ENCODE peak calls at places on chromosomes 7 and 10, in four cellular contexts. M, H, Q and U are unnamed samples.

GRCh38 chr7:156460861-156461632 is 179.5 kb upstream of the RNF32 start:
- DNase-seq in M (no peak), H (no peak), Q (no peak), U (no peak)

GRCh38 chr7:98802088-98802780 is 67.6 kb downstream of the TMEM130 start:
- DNase-seq in M (peak), H (peak), Q (peak), U (peak)

GRCh38 chr7:138773817-138774216 is 24.0 kb upstream of the TMEM213 start:
- DNase-seq in M (no peak), H (no peak), Q (peak), U (peak)

GRCh38 chr7:148367701-148368475 is 222.7 kb upstream of the C7orf33 start:
- DNase-seq in M (no peak), H (no peak), Q (no peak), U (no peak)

GRCh38 chr7:92669616-92670153 is 79.5 kb upstream of the FAM133B start:
- DNase-seq in M (no peak), H (no peak), Q (no peak), U (no peak)

GRCh38 chr7:150503155-150503554 is 11.5 kb upstream of the GIMAP7 start:
- DNase-seq in M (no peak), H (no peak), Q (no peak), U (no peak)

GRCh38 chr10:132457328-132458070 is 60.5 kb downstream of the PWWP2B start:
- DNase-seq in M (no peak), H (no peak), Q (peak), U (no peak)

GRCh38 chr7:81606078-81606863 is 163.6 kb downstream of the HGF start:
- DNase-seq in M (no peak), H (no peak), Q (no peak), U (no peak)

GRCh38 chr7:152522551-152522950 is 86.7 kb upstream of the KMT2C start:
- DNase-seq in M (no peak), H (no peak), Q (no peak), U (no peak)

GRCh38 chr10:110535958-110536891 is 31.3 kb upstream of the SMC3 start:
- DNase-seq in M (peak), H (no peak), Q (peak), U (peak)
- TF ChIP-seq CTCF in M (peak), H (no peak), Q (no peak), U (no peak)

GRCh38 chr7:20343211-20343610 is 12.5 kb downstream of the ITGB8 start:
- DNase-seq in M (no peak), H (no peak), Q (no peak), U (no peak)
- TF ChIP-seq CTCF in M (peak), H (peak), Q (no peak), U (no peak)

DNA sequence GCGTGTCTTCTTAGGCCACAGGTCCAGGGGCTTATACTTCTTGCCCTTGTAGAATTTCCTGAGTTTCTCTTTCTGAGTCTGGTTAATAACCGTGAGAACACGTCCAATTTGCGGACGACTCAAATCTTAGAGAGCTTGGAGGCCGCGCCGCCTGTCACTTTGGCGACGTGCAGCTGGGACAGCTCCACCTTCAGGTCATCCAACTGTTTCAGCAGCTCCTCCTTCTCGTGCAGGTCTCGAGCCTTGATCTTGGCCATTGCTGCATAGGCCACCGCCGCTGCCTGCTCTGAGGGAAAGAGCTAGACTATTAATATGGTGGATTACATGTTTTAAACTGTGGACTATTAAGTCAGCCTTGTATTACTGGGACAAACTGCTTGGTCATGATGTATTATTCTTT is 26.9 kb downstream of the EVX1 start:
- DNase-seq in M (no peak), H (no peak), Q (no peak), U (no peak)
- TF ChIP-seq CTCF in M (no peak), H (no peak), Q (no peak), U (no peak)

GRCh38 chr10:70619271-70620019 is 16.9 kb upstream of the PRF1 start:
- DNase-seq in M (no peak), H (peak), Q (no peak), U (no peak)
- TF ChIP-seq CTCF in M (peak), H (peak), Q (peak), U (peak)